ENCODE peak calls at places on chromosome 10, in six cellular contexts. One of them, this sample, is unnamed.

GRCh38 chr10:17682236-17682946 is 38.4 kb downstream of the STAM start:
- DNase-seq in NCI-H2107: no peak
- DNase-seq in activated T-cell treated with anti-CD3 and anti-CD28 coated beads for 1 hour: no peak
- DNase-seq in T-helper 2 cell: no peak
- DNase-seq in CD4-positive, alpha-beta T cell: no peak
- DNase-seq in MM.1S: peak
- DNase-seq in this sample: no peak

GRCh38 chr10:47104101-47104707 is 193.0 kb downstream of the PTPN20 start:
- DNase-seq in MM.1S: no peak
- DNase-seq in CD4-positive, alpha-beta T cell: no peak
- DNase-seq in T-helper 2 cell: no peak
- DNase-seq in NCI-H2107: no peak
- DNase-seq in activated T-cell treated with anti-CD3 and anti-CD28 coated beads for 1 hour: no peak
- DNase-seq in this sample: no peak

GRCh38 chr10:11098628-11099027 is 81.0 kb downstream of the CELF2 start:
- DNase-seq in NCI-H2107: no peak
- DNase-seq in activated T-cell treated with anti-CD3 and anti-CD28 coated beads for 1 hour: no peak
- DNase-seq in CD4-positive, alpha-beta T cell: no peak
- DNase-seq in T-helper 2 cell: no peak
- DNase-seq in MM.1S: no peak
- DNase-seq in this sample: no peak

GRCh38 chr10:11397980-11398580 is 213.4 kb downstream of the USP6NL start:
- DNase-seq in NCI-H2107: no peak
- DNase-seq in MM.1S: no peak
- DNase-seq in CD4-positive, alpha-beta T cell: no peak
- DNase-seq in activated T-cell treated with anti-CD3 and anti-CD28 coated beads for 1 hour: no peak
- DNase-seq in T-helper 2 cell: no peak
- DNase-seq in this sample: no peak

GRCh38 chr10:35940067-35940989 is 298.2 kb upstream of the FZD8 start:
- DNase-seq in MM.1S: no peak
- DNase-seq in T-helper 2 cell: no peak
- DNase-seq in activated T-cell treated with anti-CD3 and anti-CD28 coated beads for 1 hour: no peak
- DNase-seq in NCI-H2107: peak
- DNase-seq in CD4-positive, alpha-beta T cell: no peak
- DNase-seq in this sample: no peak

GRCh38 chr10:14571866-14572507 is 202.7 kb downstream of the FAM107B start:
- DNase-seq in NCI-H2107: no peak
- DNase-seq in T-helper 2 cell: no peak
- DNase-seq in MM.1S: peak
- DNase-seq in activated T-cell treated with anti-CD3 and anti-CD28 coated beads for 1 hour: peak
- DNase-seq in CD4-positive, alpha-beta T cell: peak
- DNase-seq in this sample: peak

GRCh38 chr10:78800535-78801320 is 268.0 kb upstream of the ZMIZ1 start:
- DNase-seq in CD4-positive, alpha-beta T cell: no peak
- DNase-seq in activated T-cell treated with anti-CD3 and anti-CD28 coated beads for 1 hour: no peak
- DNase-seq in T-helper 2 cell: no peak
- DNase-seq in MM.1S: no peak
- DNase-seq in NCI-H2107: no peak
- DNase-seq in this sample: no peak

GRCh38 chr10:79149662-79150443 is 81.1 kb downstream of the ZMIZ1 start:
- DNase-seq in NCI-H2107: no peak
- DNase-seq in T-helper 2 cell: no peak
- DNase-seq in MM.1S: no peak
- DNase-seq in CD4-positive, alpha-beta T cell: no peak
- DNase-seq in activated T-cell treated with anti-CD3 and anti-CD28 coated beads for 1 hour: peak
- DNase-seq in this sample: peak

GRCh38 chr10:126904807-126905686 is at the start of gene DOCK1:
- DNase-seq in MM.1S: no peak
- DNase-seq in NCI-H2107: no peak
- DNase-seq in CD4-positive, alpha-beta T cell: no peak
- DNase-seq in activated T-cell treated with anti-CD3 and anti-CD28 coated beads for 1 hour: no peak
- DNase-seq in T-helper 2 cell: no peak
- DNase-seq in this sample: peak

GRCh38 chr10:124403548-124403947 is 15.2 kb downstream of the OAT start:
- DNase-seq in T-helper 2 cell: no peak
- DNase-seq in CD4-positive, alpha-beta T cell: peak
- DNase-seq in NCI-H2107: peak
- DNase-seq in MM.1S: peak
- DNase-seq in activated T-cell treated with anti-CD3 and anti-CD28 coated beads for 1 hour: no peak
- DNase-seq in this sample: peak

GRCh38 chr10:128879441-128880175 is 587.4 kb upstream of the MGMT start:
- DNase-seq in NCI-H2107: no peak
- DNase-seq in T-helper 2 cell: no peak
- DNase-seq in CD4-positive, alpha-beta T cell: no peak
- DNase-seq in activated T-cell treated with anti-CD3 and anti-CD28 coated beads for 1 hour: no peak
- DNase-seq in MM.1S: no peak
- DNase-seq in this sample: no peak

GRCh38 chr10:51667992-51668689 is 31.3 kb downstream of the CSTF2T start:
- DNase-seq in MM.1S: no peak
- DNase-seq in activated T-cell treated with anti-CD3 and anti-CD28 coated beads for 1 hour: no peak
- DNase-seq in NCI-H2107: no peak
- DNase-seq in T-helper 2 cell: no peak
- DNase-seq in CD4-positive, alpha-beta T cell: no peak
- DNase-seq in this sample: no peak

GRCh38 chr10:34121974-34122282 is 693.2 kb downstream of the PARD3 start:
- DNase-seq in CD4-positive, alpha-beta T cell: no peak
- DNase-seq in activated T-cell treated with anti-CD3 and anti-CD28 coated beads for 1 hour: no peak
- DNase-seq in T-helper 2 cell: no peak
- DNase-seq in NCI-H2107: no peak
- DNase-seq in MM.1S: no peak
- DNase-seq in this sample: peak

GRCh38 chr10:9545073-9545472 is 1472.6 kb upstream of the CELF2 start:
- DNase-seq in T-helper 2 cell: no peak
- DNase-seq in CD4-positive, alpha-beta T cell: no peak
- DNase-seq in MM.1S: no peak
- DNase-seq in NCI-H2107: no peak
- DNase-seq in activated T-cell treated with anti-CD3 and anti-CD28 coated beads for 1 hour: no peak
- DNase-seq in this sample: no peak

GRCh38 chr10:80554050-80554449 is 16.3 kb downstream of the SH2D4B start:
- DNase-seq in NCI-H2107: no peak
- DNase-seq in T-helper 2 cell: no peak
- DNase-seq in activated T-cell treated with anti-CD3 and anti-CD28 coated beads for 1 hour: no peak
- DNase-seq in CD4-positive, alpha-beta T cell: no peak
- DNase-seq in MM.1S: no peak
- DNase-seq in this sample: no peak

GRCh38 chr10:110919349-110919931 is at the start of gene SHOC2:
- DNase-seq in MM.1S: peak
- DNase-seq in NCI-H2107: peak
- DNase-seq in T-helper 2 cell: peak
- DNase-seq in CD4-positive, alpha-beta T cell: peak
- DNase-seq in activated T-cell treated with anti-CD3 and anti-CD28 coated beads for 1 hour: peak
- DNase-seq in this sample: no peak

GRCh38 chr10:129601737-129602136 is 134.7 kb downstream of the MGMT start:
- DNase-seq in T-helper 2 cell: no peak
- DNase-seq in MM.1S: no peak
- DNase-seq in activated T-cell treated with anti-CD3 and anti-CD28 coated beads for 1 hour: no peak
- DNase-seq in CD4-positive, alpha-beta T cell: no peak
- DNase-seq in NCI-H2107: no peak
- DNase-seq in this sample: no peak

GRCh38 chr10:75868601-75869000 is 437.2 kb downstream of the LRMDA start:
- DNase-seq in CD4-positive, alpha-beta T cell: no peak
- DNase-seq in activated T-cell treated with anti-CD3 and anti-CD28 coated beads for 1 hour: no peak
- DNase-seq in MM.1S: no peak
- DNase-seq in T-helper 2 cell: no peak
- DNase-seq in NCI-H2107: no peak
- DNase-seq in this sample: no peak

GRCh38 chr10:13705526-13706169 is 118.9 kb downstream of the PRPF18 start:
- DNase-seq in CD4-positive, alpha-beta T cell: no peak
- DNase-seq in NCI-H2107: no peak
- DNase-seq in activated T-cell treated with anti-CD3 and anti-CD28 coated beads for 1 hour: no peak
- DNase-seq in T-helper 2 cell: no peak
- DNase-seq in MM.1S: no peak
- DNase-seq in this sample: no peak

GRCh38 chr10:78162867-78163266 is 129.2 kb downstream of the RPS24 start:
- DNase-seq in T-helper 2 cell: no peak
- DNase-seq in MM.1S: no peak
- DNase-seq in NCI-H2107: no peak
- DNase-seq in activated T-cell treated with anti-CD3 and anti-CD28 coated beads for 1 hour: no peak
- DNase-seq in CD4-positive, alpha-beta T cell: no peak
- DNase-seq in this sample: peak

GRCh38 chr10:24444337-24444736 is 235.4 kb downstream of the KIAA1217 start:
- DNase-seq in NCI-H2107: no peak
- DNase-seq in activated T-cell treated with anti-CD3 and anti-CD28 coated beads for 1 hour: no peak
- DNase-seq in T-helper 2 cell: no peak
- DNase-seq in CD4-positive, alpha-beta T cell: no peak
- DNase-seq in MM.1S: no peak
- DNase-seq in this sample: peak

GRCh38 chr10:71782221-71782916 is 9.0 kb upstream of the VSIR start:
- DNase-seq in activated T-cell treated with anti-CD3 and anti-CD28 coated beads for 1 hour: no peak
- DNase-seq in CD4-positive, alpha-beta T cell: no peak
- DNase-seq in NCI-H2107: no peak
- DNase-seq in T-helper 2 cell: no peak
- DNase-seq in MM.1S: no peak
- DNase-seq in this sample: no peak

GRCh38 chr10:24202181-24202570 is 6.8 kb upstream of the KIAA1217 start:
- DNase-seq in NCI-H2107: no peak
- DNase-seq in MM.1S: no peak
- DNase-seq in activated T-cell treated with anti-CD3 and anti-CD28 coated beads for 1 hour: no peak
- DNase-seq in T-helper 2 cell: no peak
- DNase-seq in CD4-positive, alpha-beta T cell: no peak
- DNase-seq in this sample: no peak

GRCh38 chr10:129877773-129878371 is 86.2 kb downstream of the EBF3 start:
- DNase-seq in MM.1S: no peak
- DNase-seq in CD4-positive, alpha-beta T cell: no peak
- DNase-seq in activated T-cell treated with anti-CD3 and anti-CD28 coated beads for 1 hour: peak
- DNase-seq in T-helper 2 cell: no peak
- DNase-seq in NCI-H2107: no peak
- DNase-seq in this sample: peak

GRCh38 chr10:69421611-69422308 is 5.0 kb upstream of the TACR2 start:
- DNase-seq in activated T-cell treated with anti-CD3 and anti-CD28 coated beads for 1 hour: no peak
- DNase-seq in MM.1S: no peak
- DNase-seq in CD4-positive, alpha-beta T cell: no peak
- DNase-seq in NCI-H2107: no peak
- DNase-seq in T-helper 2 cell: no peak
- DNase-seq in this sample: no peak

This sample was measured in ELR.